ENCODE peak calls at places on chromosomes 7 and 10, in four cellular contexts. W is testis, G is endothelial cell of umbilical vein, E is HCT116. H is an unnamed sample.

GRCh38 chr7:50552921-50553320 is 12.3 kb downstream of the DDC start:
- DNase-seq in E (no peak), W (peak), G (peak), H (no peak)

GRCh38 chr10:84391326-84391725 is 62.9 kb downstream of the CCSER2 start:
- DNase-seq in E (no peak), G (no peak), W (no peak), H (no peak)

GRCh38 chr10:44935201-44935960 is 24.2 kb upstream of the RASSF4 start:
- DNase-seq in G (peak), E (no peak), W (peak), H (no peak)

GRCh38 chr7:5702876-5703571 is 78.4 kb downstream of the RNF216 start:
- DNase-seq in E (peak), G (no peak), W (peak), H (no peak)

GRCh38 chr10:3895045-3895609 is 110.1 kb upstream of the KLF6 start:
- DNase-seq in G (peak), W (no peak), E (no peak), H (no peak)

GRCh38 chr10:34615770-34616169 is 199.3 kb downstream of the PARD3 start:
- DNase-seq in W (no peak), G (no peak), E (no peak), H (no peak)

GRCh38 chr10:43576580-43576979 is 2.2 kb upstream of the ZNF239 start:
- DNase-seq in W (no peak), E (no peak), G (no peak), H (no peak)

GRCh38 chr10:90417466-90418210 is 440.2 kb downstream of the HTR7 start:
- DNase-seq in E (no peak), W (no peak), G (no peak), H (no peak)

GRCh38 chr7:139424004-139424403 is 59.5 kb downstream of the KLRG2 start:
- DNase-seq in E (no peak), G (no peak), W (no peak), H (no peak)
- TF ChIP-seq POLR2A in E (no peak), G (no peak), W (no peak), H (no peak)

GRCh38 chr10:132589015-132589414 is 51.4 kb downstream of the INPP5A start:
- DNase-seq in E (no peak), W (no peak), G (no peak), H (no peak)
- H3K4me3 ChIP-seq in E (no peak), W (no peak), G (no peak), H (no peak)

GRCh38 chr10:119596537-119597404 is at the start of gene TIAL1:
- DNase-seq in G (peak), W (peak), E (peak), H (peak)

GRCh38 chr10:119595134-119595714 is 1.5 kb downstream of the TIAL1 start:
- DNase-seq in G (peak), W (no peak), E (no peak), H (no peak)

GRCh38 chr10:119598397-119598796 is 1.6 kb upstream of the TIAL1 start:
- DNase-seq in W (no peak), G (no peak), E (no peak), H (no peak)

GRCh38 chr10:119595715-119596515 is 849 bp downstream of the TIAL1 start:
- DNase-seq in W (peak), G (peak), E (no peak), H (peak)

GRCh38 chr10:119597405-119598186 is 832 bp upstream of the TIAL1 start:
- DNase-seq in E (no peak), W (no peak), G (no peak), H (no peak)
- TF ChIP-seq POLR2A in E (no peak), W (no peak), G (no peak), H (no peak)

GRCh38 chr7:37826825-37827224 is 21.6 kb upstream of the NME8 start:
- DNase-seq in W (no peak), G (no peak), E (no peak), H (no peak)

GRCh38 chr7:37832194-37832593 is 16.2 kb upstream of the NME8 start:
- DNase-seq in W (peak), G (peak), E (no peak), H (peak)

GRCh38 chr7:37833107-37833817 is 15.1 kb upstream of the NME8 start:
- DNase-seq in W (peak), G (peak), E (peak), H (no peak)

GRCh38 chr7:37833818-37834146 is 14.6 kb upstream of the NME8 start:
- DNase-seq in W (no peak), E (no peak), G (no peak), H (no peak)

DNA sequence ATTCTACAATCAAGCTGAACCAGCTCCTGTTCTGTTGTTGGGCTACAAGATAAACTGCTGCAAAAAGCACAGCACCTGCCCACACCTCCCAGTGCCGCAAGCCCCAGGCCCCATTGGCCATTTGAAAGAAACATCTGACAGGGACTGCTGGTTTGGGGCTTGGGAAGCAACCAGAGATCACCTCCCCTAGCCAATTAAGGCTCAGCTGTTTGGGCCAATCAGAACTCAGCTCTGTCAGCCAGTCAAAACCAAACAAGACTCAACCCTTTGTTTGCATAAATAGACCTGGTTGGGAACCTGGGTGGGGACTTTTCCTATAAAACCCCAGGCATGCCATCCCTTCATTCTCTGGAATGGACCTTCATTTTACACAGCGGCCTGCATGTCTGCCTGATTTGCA is 17.2 kb upstream of the NME8 start:
- DNase-seq in G (no peak), E (no peak), W (no peak), H (no peak)
- H3K4me3 ChIP-seq in G (no peak), E (no peak), W (no peak), H (no peak)